ENCODE peak calls at places on chromosomes 12 and 14, in six cellular contexts. One of them, this sample, is unnamed.

GRCh38 chr12:95601626-95602025 is 50.4 kb upstream of the USP44 start:
- DNase-seq in lower leg skin: no peak
- DNase-seq in stimulated activated CD4-positive, alpha-beta T cell treated with anti-CD3 and anti-CD28 coated beads, TNF-alpha, amount 100 ng/mL, for 24 hours: no peak
- DNase-seq in effector CD4-positive, alpha-beta T cell: no peak
- DNase-seq in ELF-1: no peak
- DNase-seq in NCI-H1048: no peak
- DNase-seq in this sample: no peak

GRCh38 chr14:21852061-21852664 is 178.5 kb upstream of the OR4E1 start:
- DNase-seq in lower leg skin: no peak
- DNase-seq in NCI-H1048: no peak
- DNase-seq in ELF-1: peak; percentile 19
- DNase-seq in stimulated activated CD4-positive, alpha-beta T cell treated with anti-CD3 and anti-CD28 coated beads, TNF-alpha, amount 100 ng/mL, for 24 hours: peak; percentile 62
- DNase-seq in effector CD4-positive, alpha-beta T cell: peak; percentile 64
- DNase-seq in this sample: no peak

GRCh38 chr12:46300906-46301305 is 32.1 kb upstream of the SLC38A1 start:
- DNase-seq in NCI-H1048: no peak
- DNase-seq in ELF-1: no peak
- DNase-seq in stimulated activated CD4-positive, alpha-beta T cell treated with anti-CD3 and anti-CD28 coated beads, TNF-alpha, amount 100 ng/mL, for 24 hours: no peak
- DNase-seq in lower leg skin: no peak
- DNase-seq in effector CD4-positive, alpha-beta T cell: no peak
- DNase-seq in this sample: no peak

GRCh38 chr12:130708648-130709047 is 7.5 kb downstream of the RIMBP2 start:
- DNase-seq in lower leg skin: peak; percentile 73
- DNase-seq in ELF-1: no peak
- DNase-seq in stimulated activated CD4-positive, alpha-beta T cell treated with anti-CD3 and anti-CD28 coated beads, TNF-alpha, amount 100 ng/mL, for 24 hours: no peak
- DNase-seq in NCI-H1048: no peak
- DNase-seq in effector CD4-positive, alpha-beta T cell: no peak
- DNase-seq in this sample: no peak

GRCh38 chr12:106133136-106134087 is 5.3 kb downstream of the NUAK1 start:
- DNase-seq in ELF-1: peak; percentile 80
- DNase-seq in NCI-H1048: no peak
- DNase-seq in effector CD4-positive, alpha-beta T cell: no peak
- DNase-seq in lower leg skin: no peak
- DNase-seq in stimulated activated CD4-positive, alpha-beta T cell treated with anti-CD3 and anti-CD28 coated beads, TNF-alpha, amount 100 ng/mL, for 24 hours: no peak
- DNase-seq in this sample: no peak

GRCh38 chr14:23727566-23728335 is 91.6 kb downstream of the DHRS2 start:
- DNase-seq in lower leg skin: no peak
- DNase-seq in NCI-H1048: no peak
- DNase-seq in stimulated activated CD4-positive, alpha-beta T cell treated with anti-CD3 and anti-CD28 coated beads, TNF-alpha, amount 100 ng/mL, for 24 hours: no peak
- DNase-seq in ELF-1: peak; percentile 60
- DNase-seq in effector CD4-positive, alpha-beta T cell: no peak
- DNase-seq in this sample: peak; percentile 10

GRCh38 chr12:107684990-107685359 is 624 bp upstream of the PWP1 start:
- DNase-seq in effector CD4-positive, alpha-beta T cell: no peak
- DNase-seq in ELF-1: peak; percentile 58
- DNase-seq in lower leg skin: no peak
- DNase-seq in NCI-H1048: no peak
- DNase-seq in stimulated activated CD4-positive, alpha-beta T cell treated with anti-CD3 and anti-CD28 coated beads, TNF-alpha, amount 100 ng/mL, for 24 hours: no peak
- DNase-seq in this sample: no peak

GRCh38 chr12:114340231-114340630 is 65.7 kb downstream of the TBX5 start:
- DNase-seq in stimulated activated CD4-positive, alpha-beta T cell treated with anti-CD3 and anti-CD28 coated beads, TNF-alpha, amount 100 ng/mL, for 24 hours: no peak
- DNase-seq in lower leg skin: no peak
- DNase-seq in ELF-1: no peak
- DNase-seq in effector CD4-positive, alpha-beta T cell: no peak
- DNase-seq in NCI-H1048: no peak
- DNase-seq in this sample: no peak

GRCh38 chr14:72024043-72024407 is 91.8 kb downstream of the RGS6 start:
- DNase-seq in stimulated activated CD4-positive, alpha-beta T cell treated with anti-CD3 and anti-CD28 coated beads, TNF-alpha, amount 100 ng/mL, for 24 hours: peak; percentile 2
- DNase-seq in effector CD4-positive, alpha-beta T cell: no peak
- DNase-seq in lower leg skin: no peak
- DNase-seq in ELF-1: peak; percentile 54
- DNase-seq in NCI-H1048: no peak
- DNase-seq in this sample: no peak

GRCh38 chr12:108519558-108519957 is 4.5 kb downstream of the FICD start:
- DNase-seq in effector CD4-positive, alpha-beta T cell: no peak
- DNase-seq in ELF-1: peak; percentile 39
- DNase-seq in NCI-H1048: no peak
- DNase-seq in stimulated activated CD4-positive, alpha-beta T cell treated with anti-CD3 and anti-CD28 coated beads, TNF-alpha, amount 100 ng/mL, for 24 hours: no peak
- DNase-seq in lower leg skin: no peak
- DNase-seq in this sample: no peak

GRCh38 chr12:56931474-56931978 is 2.7 kb downstream of the SDR9C7 start:
- DNase-seq in NCI-H1048: no peak
- DNase-seq in lower leg skin: no peak
- DNase-seq in ELF-1: peak; percentile 32
- DNase-seq in stimulated activated CD4-positive, alpha-beta T cell treated with anti-CD3 and anti-CD28 coated beads, TNF-alpha, amount 100 ng/mL, for 24 hours: no peak
- DNase-seq in effector CD4-positive, alpha-beta T cell: no peak
- DNase-seq in this sample: peak; percentile 14

GRCh38 chr14:103597623-103598372 is 31.2 kb upstream of the KLC1 start:
- DNase-seq in stimulated activated CD4-positive, alpha-beta T cell treated with anti-CD3 and anti-CD28 coated beads, TNF-alpha, amount 100 ng/mL, for 24 hours: no peak
- DNase-seq in lower leg skin: no peak
- DNase-seq in NCI-H1048: no peak
- DNase-seq in ELF-1: no peak
- DNase-seq in effector CD4-positive, alpha-beta T cell: no peak
- DNase-seq in this sample: peak; percentile 64

GRCh38 chr14:72478397-72479025 is 415.4 kb downstream of the DPF3 start:
- DNase-seq in stimulated activated CD4-positive, alpha-beta T cell treated with anti-CD3 and anti-CD28 coated beads, TNF-alpha, amount 100 ng/mL, for 24 hours: no peak
- DNase-seq in effector CD4-positive, alpha-beta T cell: no peak
- DNase-seq in NCI-H1048: no peak
- DNase-seq in lower leg skin: no peak
- DNase-seq in ELF-1: no peak
- DNase-seq in this sample: no peak

GRCh38 chr12:50073206-50073605 is 11.9 kb upstream of the SMARCD1 start:
- DNase-seq in effector CD4-positive, alpha-beta T cell: no peak
- DNase-seq in ELF-1: no peak
- DNase-seq in NCI-H1048: no peak
- DNase-seq in stimulated activated CD4-positive, alpha-beta T cell treated with anti-CD3 and anti-CD28 coated beads, TNF-alpha, amount 100 ng/mL, for 24 hours: no peak
- DNase-seq in lower leg skin: no peak
- DNase-seq in this sample: no peak

GRCh38 chr12:101010881-101011280 is 199.2 kb downstream of the SLC5A8 start:
- DNase-seq in effector CD4-positive, alpha-beta T cell: no peak
- DNase-seq in lower leg skin: no peak
- DNase-seq in stimulated activated CD4-positive, alpha-beta T cell treated with anti-CD3 and anti-CD28 coated beads, TNF-alpha, amount 100 ng/mL, for 24 hours: no peak
- DNase-seq in ELF-1: no peak
- DNase-seq in NCI-H1048: no peak
- DNase-seq in this sample: no peak

This sample was measured in fibroblast of the conjunctiva.